ENCODE peak calls at places on chromosomes 3 and 15, in four cellular contexts. T, J, V and L are unnamed samples. For H3K4me1, the result is how much of the 10 kb centered on the place peaks cover.

GRCh38 chr15:57109005-57109404 is 190.6 kb downstream of the TCF12 start:
- DNase-seq in T (no peak), J (no peak), V (no peak), L (no peak)

GRCh38 chr15:97904196-97904572 is 56.3 kb upstream of the ARRDC4 start:
- DNase-seq in T (peak), J (peak), V (peak), L (peak)

GRCh38 chr3:167380004-167380689 is at the start of gene ZBBX:
- DNase-seq in T (peak), J (peak), V (peak), L (peak)

GRCh38 chr15:65893060-65893459 is 23.8 kb downstream of the RAB11A start:
- DNase-seq in T (no peak), J (no peak), V (no peak), L (no peak)

GRCh38 chr3:71103430-71103881 is 480.1 kb downstream of the FOXP1 start:
- DNase-seq in T (peak), J (peak), V (peak), L (peak)

GRCh38 chr3:126917232-126917804 is 65.6 kb upstream of the PLXNA1 start:
- DNase-seq in T (no peak), J (no peak), V (no peak), L (no peak)

GRCh38 chr3:127172670-127173515 is 20.0 kb upstream of the PRR23E start:
- DNase-seq in T (no peak), J (peak), V (no peak), L (peak)

GRCh38 chr3:99499235-99499798 is 139.1 kb upstream of the COL8A1 start:
- DNase-seq in T (peak), J (peak), V (no peak), L (no peak)

GRCh38 chr3:151008699-151009098 is 36.2 kb upstream of the CLRN1 start:
- DNase-seq in T (no peak), J (no peak), V (no peak), L (no peak)

GRCh38 chr15:67405208-67406191 is 115.4 kb upstream of the C15orf61 start:
- DNase-seq in T (no peak), J (no peak), V (no peak), L (no peak)

GRCh38 chr3:16883057-16883725 is 1.6 kb upstream of the PLCL2 start:
- DNase-seq in T (no peak), J (no peak), V (no peak), L (no peak)

GRCh38 chr3:14598143-14598569 is 53.4 kb upstream of the CCDC174 start:
- DNase-seq in T (no peak), J (no peak), V (no peak), L (no peak)

GRCh38 chr3:5022966-5023776 is 43.9 kb downstream of the BHLHE40 start:
- DNase-seq in T (no peak), J (peak), V (peak), L (peak)

GRCh38 chr3:37474936-37475335 is 300.6 kb upstream of the LRRFIP2 start:
- DNase-seq in T (no peak), J (peak), V (no peak), L (no peak)

GRCh38 chr15:84151205-84151931 is 84.2 kb upstream of the GOLGA6L4 start:
- DNase-seq in T (no peak), J (no peak), V (no peak), L (no peak)

GRCh38 chr3:31880482-31881078 is 100.5 kb downstream of the OSBPL10 start:
- DNase-seq in T (no peak), J (no peak), V (no peak), L (no peak)

GRCh38 chr3:57048728-57049127 is 11.7 kb upstream of the SPATA12 start:
- DNase-seq in T (no peak), J (no peak), V (no peak), L (no peak)

GRCh38 chr15:79194386-79194785 is 88.1 kb upstream of the ANKRD34C start:
- DNase-seq in T (no peak), J (no peak), V (no peak), L (no peak)

GRCh38 chr15:40010681-40011080 is 28.3 kb downstream of the SRP14 start:
- DNase-seq in T (no peak), J (no peak), V (peak), L (no peak)

GRCh38 chr3:58874795-58875194 is 175.0 kb downstream of the CFAP20DC start:
- DNase-seq in T (no peak), J (no peak), V (no peak), L (no peak)

GRCh38 chr15:31442203-31443090 is 115.8 kb downstream of the KLF13 start:
- DNase-seq in T (no peak), J (peak), V (no peak), L (no peak)

GRCh38 chr3:23159929-23160328 is 43.2 kb upstream of the UBE2E2 start:
- DNase-seq in T (no peak), J (no peak), V (no peak), L (no peak)

GRCh38 chr3:129182390-129183180 is 1.1 kb downstream of the CNBP start:
- DNase-seq in T (no peak), J (no peak), V (no peak), L (no peak)

GRCh38 chr3:152236741-152237140 is 32.0 kb upstream of the MBNL1 start:
- DNase-seq in T (no peak), J (no peak), V (no peak), L (no peak)

GRCh38 chr3:158847466-158847849 is 45.6 kb downstream of the MFSD1 start:
- DNase-seq in T (no peak), J (no peak), V (no peak), L (no peak)

GRCh38 chr15:69979269-69979668 is 118.4 kb downstream of the TLE3 start:
- DNase-seq in T (no peak), J (peak), V (no peak), L (no peak)

GRCh38 chr15:92083190-92083589 is 229.7 kb downstream of the SLCO3A1 start:
- DNase-seq in T (no peak), J (no peak), V (no peak), L (no peak)

GRCh38 chr15:42576040-42576594 is 711 bp downstream of the STARD9 start:
- DNase-seq in T (no peak), J (no peak), V (no peak), L (no peak)

GRCh38 chr3:51712020-51712385 is 5.1 kb downstream of the GRM2 start:
- DNase-seq in T (no peak), J (no peak), V (no peak), L (no peak)

GRCh38 chr3:15501126-15501525 is 20.4 kb downstream of the COLQ start:
- DNase-seq in T (peak), J (no peak), V (no peak), L (no peak)

GRCh38 chr3:151386063-151386462 is 1.5 kb upstream of the P2RY12 start:
- DNase-seq in T (no peak), J (no peak), V (no peak), L (no peak)

GRCh38 chr3:99250272-99250671 is 348.8 kb upstream of the DCBLD2 start:
- DNase-seq in T (no peak), J (no peak), V (no peak), L (no peak)

GRCh38 chr15:85854345-85855097 is 59.8 kb upstream of the KLHL25 start:
- DNase-seq in T (peak), J (no peak), V (no peak), L (no peak)

GRCh38 chr3:39446444-39446843 is 21.0 kb upstream of the MOBP start:
- DNase-seq in T (no peak), J (no peak), V (no peak), L (no peak)

GRCh38 chr15:96327155-96327741 is 3.3 kb upstream of the NR2F2 start:
- DNase-seq in T (no peak), J (no peak), V (no peak), L (no peak)

GRCh38 chr15:95266481-95267061 is 1035.2 kb downstream of the MCTP2 start:
- DNase-seq in T (peak), J (no peak), V (no peak), L (no peak)

GRCh38 chr3:141303481-141304223 is 64.7 kb upstream of the ZBTB38 start:
- DNase-seq in T (peak), J (peak), V (no peak), L (no peak)

GRCh38 chr15:40232625-40233070 is 6.2 kb upstream of the PAK6 start:
- DNase-seq in T (no peak), J (no peak), V (no peak), L (no peak)

GRCh38 chr15:89874926-89875564 is 18.7 kb downstream of the AP3S2 start:
- DNase-seq in T (peak), J (peak), V (peak), L (peak)
- H3K4me1 ChIP-seq in T (under half), J (under half), V (under half), L (under half)

GRCh38 chr3:142596726-142597088 is 514 bp downstream of the PLS1 start:
- DNase-seq in T (no peak), J (no peak), V (no peak), L (no peak)
- H3K27ac ChIP-seq in T (peak), J (no peak), V (no peak), L (no peak)

GRCh38 chr3:13021934-13022265 is 51.3 kb downstream of the IQSEC1 start:
- DNase-seq in T (no peak), J (no peak), V (no peak), L (peak)

GRCh38 chr3:13020159-13020558 is 53.1 kb downstream of the IQSEC1 start:
- DNase-seq in T (no peak), J (no peak), V (no peak), L (peak)

GRCh38 chr3:13019706-13020105 is 53.5 kb downstream of the IQSEC1 start:
- DNase-seq in T (no peak), J (no peak), V (no peak), L (peak)

GRCh38 chr3:13022348-13023250 is 50.6 kb downstream of the IQSEC1 start:
- DNase-seq in T (peak), J (no peak), V (peak), L (peak)

DNA sequence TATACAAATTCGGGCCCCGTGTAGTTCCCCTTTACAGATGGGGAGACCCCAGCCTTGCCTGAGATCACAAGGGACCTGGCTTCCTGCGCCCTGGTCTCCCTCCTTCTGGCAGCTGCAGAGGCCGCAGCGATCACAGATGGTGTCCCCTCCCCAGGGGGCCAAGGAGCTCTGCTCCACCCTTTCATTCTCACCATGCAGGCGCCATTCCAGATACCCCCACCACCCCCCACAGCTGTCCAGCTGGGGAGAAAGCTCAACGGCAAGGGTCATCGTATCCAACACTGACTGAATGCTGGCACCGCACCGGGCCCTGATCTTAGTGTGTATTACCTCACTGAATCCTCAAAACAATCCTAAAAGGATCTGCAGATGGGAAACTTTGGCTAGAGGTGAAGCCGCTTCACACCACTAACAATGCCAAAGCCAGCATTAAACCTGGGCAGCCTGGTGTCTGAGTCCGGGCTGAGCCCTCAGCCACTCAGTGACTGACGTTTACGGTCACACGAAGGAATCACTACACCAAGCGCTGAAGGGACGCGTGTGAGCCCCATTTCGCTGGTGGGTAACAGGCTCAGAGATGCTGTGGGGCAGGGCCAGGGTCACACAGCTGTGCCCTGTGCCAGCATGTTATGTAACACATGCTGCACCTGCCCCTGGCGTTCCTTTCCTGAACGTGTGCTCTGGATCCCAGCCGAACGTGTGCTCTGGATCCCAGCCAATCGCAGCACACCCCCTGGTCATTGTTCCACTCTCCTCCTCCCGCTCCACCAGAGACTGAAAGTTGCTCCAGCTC is 51.9 kb downstream of the IQSEC1 start:
- DNase-seq in T (no peak), J (no peak), V (peak), L (peak)
- H3K4me1 ChIP-seq in T (half or more), J (under half), V (under half), L (under half)

GRCh38 chr3:9980251-9980650 is 6.4 kb downstream of the EMC3 start:
- DNase-seq in T (no peak), J (no peak), V (no peak), L (no peak)

GRCh38 chr3:9976736-9977709 is 9.6 kb downstream of the EMC3 start:
- DNase-seq in T (peak), J (peak), V (peak), L (peak)

DNA sequence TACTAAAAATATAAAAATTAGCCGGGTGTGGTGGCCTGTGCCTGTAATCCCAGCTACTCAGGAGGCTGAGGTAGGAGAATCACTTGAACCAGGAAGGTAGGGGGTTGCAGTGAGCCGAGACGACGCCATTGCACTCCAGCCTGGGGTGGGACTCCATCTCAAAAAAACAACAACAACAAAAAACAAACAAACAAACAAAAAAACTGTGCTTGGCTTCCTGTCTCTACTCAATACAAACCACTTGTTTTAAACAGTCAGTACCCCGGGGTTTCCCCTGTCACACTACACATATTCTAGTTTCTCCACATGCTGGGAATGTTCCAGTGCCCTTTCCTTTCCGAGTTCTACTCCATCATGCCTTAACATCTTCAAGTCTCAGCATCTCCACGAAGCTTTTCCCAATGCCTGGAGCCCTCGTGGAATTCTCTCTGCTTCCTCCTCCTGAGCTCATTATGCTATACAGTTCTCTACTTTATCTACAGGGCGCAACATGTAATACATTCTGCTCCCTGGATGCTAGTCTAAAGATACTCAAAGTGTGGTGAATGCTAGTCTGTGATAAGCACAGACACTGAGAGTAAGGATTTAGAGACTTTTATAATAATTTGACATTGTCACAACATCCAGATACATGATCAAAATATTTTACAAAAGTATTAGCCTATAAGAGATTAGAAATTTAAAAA is 7.8 kb downstream of the EMC3 start:
- DNase-seq in T (no peak), J (no peak), V (no peak), L (no peak)
- H3K27ac ChIP-seq in T (no peak), J (no peak), V (peak), L (no peak)